ENCODE peak calls at places on chromosomes 4 and X, in four cellular contexts. Q is kidney glomerular epithelial cell, B is HepG2, E is dorsolateral prefrontal cortex. X is an unnamed sample.

GRCh38 chrX:40844476-40844875 is 109.1 kb upstream of the MED14 start:
- DNase-seq in Q (peak; percentile 0), B (no peak), E (no peak), X (no peak)

GRCh38 chrX:37746268-37746931 is 33.5 kb upstream of the CYBB start:
- DNase-seq in B (no peak), E (no peak), Q (no peak), X (no peak)

GRCh38 chr4:77443941-77444340 is 161.7 kb upstream of the CXCL13 start:
- DNase-seq in B (no peak), E (no peak), Q (no peak), X (no peak)

GRCh38 chr4:74038161-74039064 is at the start of gene CXCL3:
- DNase-seq in B (no peak), Q (peak; percentile 71), E (peak; percentile 60), X (peak; percentile 71)

GRCh38 chrX:623599-624323 is 6.8 kb upstream of the SHOX start:
- DNase-seq in E (no peak), B (no peak), Q (no peak), X (no peak)

GRCh38 chr4:86359944-86360478 is at the start of gene MAPK10:
- DNase-seq in Q (peak; percentile 88), B (no peak), E (peak; percentile 93), X (peak; percentile 26)

GRCh38 chr4:123042095-123042494 is 119.7 kb upstream of the NUDT6 start:
- DNase-seq in B (no peak), Q (no peak), E (no peak), X (no peak)

GRCh38 chr4:41613362-41613761 is 75.4 kb downstream of the LIMCH1 start:
- DNase-seq in E (no peak), Q (no peak), B (no peak), X (no peak)

GRCh38 chr4:109434007-109434792 is 585 bp downstream of the SEC24B start:
- DNase-seq in Q (peak; percentile 29), B (peak; percentile 18), E (peak; percentile 48), X (peak; percentile 24)

GRCh38 chr4:152522245-152522644 is 13.6 kb downstream of the FBXW7 start:
- DNase-seq in E (no peak), Q (no peak), B (no peak), X (no peak)

GRCh38 chr4:114257516-114257915 is 278.1 kb upstream of the ARSJ start:
- DNase-seq in Q (no peak), E (no peak), B (no peak), X (no peak)

GRCh38 chr4:28179126-28179525 is 1318.5 kb downstream of the STIM2 start:
- DNase-seq in E (no peak), Q (no peak), B (no peak), X (no peak)

GRCh38 chr4:56641494-56642051 is 39.5 kb downstream of the HOPX start:
- DNase-seq in B (no peak), E (no peak), Q (peak; percentile 94), X (no peak)

GRCh38 chr4:184684491-184685189 is 35.1 kb downstream of the PRIMPOL start:
- DNase-seq in E (no peak), Q (no peak), B (no peak), X (peak; percentile 22)

GRCh38 chr4:6538111-6538510 is 36.9 kb upstream of the MAN2B2 start:
- DNase-seq in B (no peak), E (no peak), Q (no peak), X (no peak)

GRCh38 chr4:8646296-8647093 is 53.9 kb downstream of the CPZ start:
- DNase-seq in E (no peak), Q (no peak), B (no peak), X (no peak)

GRCh38 chrX:2933125-2933900 is 4.2 kb upstream of the ARSD start:
- DNase-seq in E (no peak), Q (no peak), B (no peak), X (peak; percentile 35)

GRCh38 chr4:13238936-13239335 is 245.2 kb downstream of the RAB28 start:
- DNase-seq in E (no peak), Q (no peak), B (no peak), X (no peak)

GRCh38 chr4:53132117-53132889 is 233.6 kb downstream of the SCFD2 start:
- DNase-seq in E (no peak), B (no peak), Q (no peak), X (no peak)

GRCh38 chrX:69128573-69128972 is 36.7 kb downstream of the PJA1 start:
- DNase-seq in B (no peak), E (no peak), Q (no peak), X (no peak)

GRCh38 chr4:153725811-153726154 is 34.0 kb downstream of the RNF175 start:
- DNase-seq in B (no peak), E (no peak), Q (no peak), X (no peak)

GRCh38 chr4:114378306-114378903 is 220.2 kb upstream of the UGT8 start:
- DNase-seq in Q (peak; percentile 33), E (no peak), B (no peak), X (peak; percentile 59)

GRCh38 chr4:3445829-3446545 is 4.2 kb downstream of the HGFAC start:
- DNase-seq in B (no peak), Q (no peak), E (no peak), X (no peak)

GRCh38 chr4:53855886-53856260 is 208.5 kb downstream of the CHIC2 start:
- DNase-seq in E (no peak), B (no peak), Q (peak; percentile 67), X (no peak)

GRCh38 chrX:42748067-42748850 is 29.7 kb downstream of the PPP1R2C start:
- DNase-seq in Q (no peak), B (no peak), E (no peak), X (no peak)

GRCh38 chr4:83771113-83771705 is 235.3 kb downstream of the GPAT3 start:
- DNase-seq in E (no peak), B (peak; percentile 21), Q (peak; percentile 70), X (peak; percentile 14)

GRCh38 chr4:76546282-76547166 is 111.5 kb downstream of the SHROOM3 start:
- DNase-seq in Q (peak; percentile 87), E (no peak), B (no peak), X (no peak)

GRCh38 chr4:152038238-152038637 is 277.4 kb upstream of the GATB start:
- DNase-seq in Q (no peak), E (no peak), B (no peak), X (no peak)

X was measured in small intestine.